ENCODE peak calls at places on chromosomes 1 and 21, in five cellular contexts. One of them, this sample, is unnamed.
A peak's percentile ranks its signal among the peaks of the same experiment; 100 is the strongest.

GRCh38 chr1:3060601-3061551 is 8.1 kb upstream of the PRDM16 start:
- DNase-seq in A549: no peak
- DNase-seq in HCT116: no peak
- DNase-seq in right lobe of liver: no peak
- DNase-seq in ovary: no peak
- DNase-seq in this sample: no peak

GRCh38 chr1:12324423-12324822 is 94.6 kb downstream of the VPS13D start:
- DNase-seq in A549: no peak
- DNase-seq in right lobe of liver: no peak
- DNase-seq in ovary: no peak
- DNase-seq in HCT116: no peak
- DNase-seq in this sample: no peak

GRCh38 chr1:59025201-59025600 is 241.4 kb upstream of the JUN start:
- DNase-seq in HCT116: no peak
- DNase-seq in ovary: no peak
- DNase-seq in right lobe of liver: no peak
- DNase-seq in A549: no peak
- DNase-seq in this sample: no peak

GRCh38 chr1:2650967-2651645 is 18.3 kb upstream of the MMEL1 start:
- DNase-seq in HCT116: no peak
- DNase-seq in ovary: peak; percentile 4
- DNase-seq in A549: no peak
- DNase-seq in right lobe of liver: no peak
- DNase-seq in this sample: no peak

GRCh38 chr1:205772607-205773032 is 2.7 kb downstream of the RAB29 start:
- DNase-seq in A549: no peak
- DNase-seq in right lobe of liver: no peak
- DNase-seq in ovary: no peak
- DNase-seq in HCT116: no peak
- DNase-seq in this sample: no peak

GRCh38 chr1:227886503-227886961 is 61.2 kb downstream of the WNT9A start:
- DNase-seq in ovary: peak; percentile 47
- DNase-seq in HCT116: no peak
- DNase-seq in right lobe of liver: no peak
- DNase-seq in A549: no peak
- DNase-seq in this sample: peak; percentile 3

GRCh38 chr1:45172764-45173163 is 33.6 kb downstream of the ZSWIM5 start:
- DNase-seq in A549: no peak
- DNase-seq in ovary: no peak
- DNase-seq in HCT116: no peak
- DNase-seq in right lobe of liver: no peak
- DNase-seq in this sample: no peak

GRCh38 chr1:209710098-209710497 is 5.5 kb downstream of the HSD11B1 start:
- DNase-seq in ovary: no peak
- DNase-seq in A549: no peak
- DNase-seq in right lobe of liver: no peak
- DNase-seq in HCT116: no peak
- DNase-seq in this sample: no peak

GRCh38 chr1:119544165-119544762 is 37.3 kb downstream of the HSD3B1 start:
- DNase-seq in HCT116: peak; percentile 35
- DNase-seq in A549: no peak
- DNase-seq in ovary: no peak
- DNase-seq in right lobe of liver: no peak
- DNase-seq in this sample: no peak

GRCh38 chr21:32728455-32729237 is 833 bp upstream of the SYNJ1 start:
- DNase-seq in A549: peak; percentile 5
- DNase-seq in ovary: no peak
- DNase-seq in HCT116: no peak
- DNase-seq in right lobe of liver: no peak
- DNase-seq in this sample: no peak

GRCh38 chr1:76697361-76697760 is 169.9 kb upstream of the ST6GALNAC5 start:
- DNase-seq in HCT116: no peak
- DNase-seq in A549: no peak
- DNase-seq in right lobe of liver: no peak
- DNase-seq in ovary: no peak
- DNase-seq in this sample: no peak

GRCh38 chr1:24921938-24922662 is 8.0 kb downstream of the RUNX3 start:
- DNase-seq in HCT116: no peak
- DNase-seq in ovary: no peak
- DNase-seq in A549: no peak
- DNase-seq in right lobe of liver: no peak
- DNase-seq in this sample: no peak

GRCh38 chr1:110800079-110800478 is 72.9 kb upstream of the CD53 start:
- DNase-seq in ovary: no peak
- DNase-seq in right lobe of liver: no peak
- DNase-seq in HCT116: no peak
- DNase-seq in A549: no peak
- DNase-seq in this sample: no peak

GRCh38 chr1:228734881-228735801 is at the start of gene RHOU:
- DNase-seq in right lobe of liver: peak; percentile 89
- DNase-seq in HCT116: peak; percentile 12
- DNase-seq in A549: peak; percentile 68
- DNase-seq in ovary: peak; percentile 87
- DNase-seq in this sample: peak; percentile 74

GRCh38 chr21:38920631-38921398 is 115.1 kb downstream of the ETS2 start:
- DNase-seq in A549: no peak
- DNase-seq in ovary: no peak
- DNase-seq in HCT116: no peak
- DNase-seq in right lobe of liver: no peak
- DNase-seq in this sample: no peak

GRCh38 chr1:19387045-19387467 is 74.9 kb downstream of the SLC66A1 start:
- DNase-seq in HCT116: no peak
- DNase-seq in ovary: no peak
- DNase-seq in A549: no peak
- DNase-seq in right lobe of liver: no peak
- DNase-seq in this sample: no peak

GRCh38 chr1:221439008-221439733 is 302.7 kb downstream of the DUSP10 start:
- DNase-seq in right lobe of liver: peak; percentile 27
- DNase-seq in ovary: no peak
- DNase-seq in HCT116: peak; percentile 86
- DNase-seq in A549: peak; percentile 42
- DNase-seq in this sample: no peak

GRCh38 chr1:46508760-46509159 is 19.1 kb downstream of the DMBX1 start:
- DNase-seq in ovary: no peak
- DNase-seq in A549: no peak
- DNase-seq in right lobe of liver: no peak
- DNase-seq in HCT116: no peak
- DNase-seq in this sample: no peak

GRCh38 chr1:239976130-239976968 is 115.3 kb upstream of the FMN2 start:
- DNase-seq in right lobe of liver: peak; percentile 37
- DNase-seq in ovary: peak; percentile 58
- DNase-seq in HCT116: peak; percentile 22
- DNase-seq in A549: peak; percentile 41
- DNase-seq in this sample: peak; percentile 22

GRCh38 chr21:44869860-44870747 is 3.4 kb downstream of the PTTG1IP start:
- DNase-seq in right lobe of liver: peak; percentile 56
- DNase-seq in HCT116: peak; percentile 93
- DNase-seq in A549: peak; percentile 60
- DNase-seq in ovary: peak; percentile 55
- DNase-seq in this sample: no peak

GRCh38 chr1:228798047-228798446 is 62.8 kb downstream of the RHOU start:
- DNase-seq in right lobe of liver: no peak
- DNase-seq in A549: no peak
- DNase-seq in ovary: no peak
- DNase-seq in HCT116: no peak
- DNase-seq in this sample: no peak

GRCh38 chr1:114216431-114217173 is 62.9 kb upstream of the SYT6 start:
- DNase-seq in A549: no peak
- DNase-seq in right lobe of liver: no peak
- DNase-seq in ovary: no peak
- DNase-seq in HCT116: no peak
- DNase-seq in this sample: no peak

GRCh38 chr1:183675381-183675780 is 22.3 kb upstream of the APOBEC4 start:
- DNase-seq in ovary: no peak
- DNase-seq in HCT116: no peak
- DNase-seq in right lobe of liver: no peak
- DNase-seq in A549: no peak
- DNase-seq in this sample: no peak

GRCh38 chr1:211932581-211933010 is 102.0 kb upstream of the LPGAT1 start:
- DNase-seq in right lobe of liver: no peak
- DNase-seq in HCT116: no peak
- DNase-seq in ovary: no peak
- DNase-seq in A549: no peak
- DNase-seq in this sample: no peak

GRCh38 chr1:196651637-196652215 is at the start of gene CFH:
- DNase-seq in ovary: no peak
- DNase-seq in right lobe of liver: no peak
- DNase-seq in HCT116: no peak
- DNase-seq in A549: no peak
- DNase-seq in this sample: no peak

GRCh38 chr1:11151134-11151533 is 38.0 kb upstream of the ANGPTL7 start:
- DNase-seq in right lobe of liver: no peak
- DNase-seq in HCT116: no peak
- DNase-seq in A549: no peak
- DNase-seq in ovary: no peak
- DNase-seq in this sample: no peak

GRCh38 chr1:1189071-1189470 is 15.4 kb downstream of the TTLL10 start:
- DNase-seq in right lobe of liver: no peak
- DNase-seq in HCT116: no peak
- DNase-seq in A549: no peak
- DNase-seq in ovary: no peak
- DNase-seq in this sample: no peak

GRCh38 chr1:147750618-147751217 is 9.7 kb downstream of the GJA5 start:
- DNase-seq in right lobe of liver: no peak
- DNase-seq in HCT116: no peak
- DNase-seq in ovary: no peak
- DNase-seq in A549: no peak
- DNase-seq in this sample: no peak

GRCh38 chr1:204169871-204170270 is 3.7 kb upstream of the REN start:
- DNase-seq in right lobe of liver: no peak
- DNase-seq in A549: no peak
- DNase-seq in HCT116: no peak
- DNase-seq in ovary: no peak
- DNase-seq in this sample: no peak

GRCh38 chr21:37062592-37062933 is 10.3 kb downstream of the PIGP start:
- DNase-seq in ovary: no peak
- DNase-seq in right lobe of liver: no peak
- DNase-seq in A549: no peak
- DNase-seq in HCT116: no peak
- DNase-seq in this sample: no peak

GRCh38 chr1:9849691-9850441 is 26.1 kb upstream of the CLSTN1 start:
- DNase-seq in A549: no peak
- DNase-seq in right lobe of liver: no peak
- DNase-seq in HCT116: no peak
- DNase-seq in ovary: no peak
- DNase-seq in this sample: no peak

GRCh38 chr21:41873005-41873404 is 6.1 kb downstream of the PRDM15 start:
- DNase-seq in right lobe of liver: no peak
- DNase-seq in A549: no peak
- DNase-seq in ovary: no peak
- DNase-seq in HCT116: no peak
- DNase-seq in this sample: no peak
- H3K4me1 ChIP-seq in right lobe of liver: no peaks in the 10 kb centered on the region
- H3K4me1 ChIP-seq in A549: peaks cover 7% of the 10 kb centered on the region
- H3K4me1 ChIP-seq in ovary: peaks cover 6% of the 10 kb centered on the region
- H3K4me1 ChIP-seq in HCT116: peaks cover 8% of the 10 kb centered on the region
- H3K4me1 ChIP-seq in this sample: no peaks in the 10 kb centered on the region

GRCh38 chr1:21436488-21437340 is 3.2 kb upstream of the NBPF3 start:
- DNase-seq in right lobe of liver: no peak
- DNase-seq in A549: no peak
- DNase-seq in ovary: peak; percentile 25
- DNase-seq in HCT116: no peak
- DNase-seq in this sample: no peak
- H3K4me3 ChIP-seq in right lobe of liver: no peak overlapping the region
- H3K4me3 ChIP-seq in A549: no peak overlapping the region
- H3K4me3 ChIP-seq in ovary: peak overlapping the region; percentile 9
- H3K4me3 ChIP-seq in HCT116: no peak overlapping the region
- H3K4me3 ChIP-seq in this sample: peak overlapping the region; percentile 23

GRCh38 chr1:207404849-207405525 is 49.1 kb upstream of the CR2 start:
- DNase-seq in ovary: no peak
- DNase-seq in HCT116: peak; percentile 65
- DNase-seq in A549: peak; percentile 68
- DNase-seq in right lobe of liver: no peak
- DNase-seq in this sample: no peak
- TF ChIP-seq POLR2A in ovary: no peak
- TF ChIP-seq POLR2A in HCT116: no peak
- TF ChIP-seq POLR2A in A549: no peak
- TF ChIP-seq POLR2A in right lobe of liver: no peak
- TF ChIP-seq POLR2A in this sample: no peak

GRCh38 chr1:225470691-225471452 is 43.0 kb upstream of the LBR start:
- DNase-seq in ovary: no peak
- DNase-seq in HCT116: no peak
- DNase-seq in right lobe of liver: no peak
- DNase-seq in A549: no peak
- DNase-seq in this sample: no peak
- H3K4me1 ChIP-seq in ovary: no peaks in the 10 kb centered on the region
- H3K4me1 ChIP-seq in HCT116: peaks cover 3% of the 10 kb centered on the region
- H3K4me1 ChIP-seq in right lobe of liver: no peaks in the 10 kb centered on the region
- H3K4me1 ChIP-seq in A549: peaks cover 8% of the 10 kb centered on the region
- H3K4me1 ChIP-seq in this sample: no peaks in the 10 kb centered on the region

GRCh38 chr1:17545354-17545753 is 5.9 kb downstream of the ARHGEF10L start:
- DNase-seq in HCT116: no peak
- DNase-seq in right lobe of liver: no peak
- DNase-seq in A549: no peak
- DNase-seq in ovary: no peak
- DNase-seq in this sample: no peak
- H3K4me3 ChIP-seq in HCT116: peak overlapping the region; percentile 6
- H3K4me3 ChIP-seq in right lobe of liver: no peak overlapping the region
- H3K4me3 ChIP-seq in A549: no peak overlapping the region
- H3K4me3 ChIP-seq in ovary: no peak overlapping the region
- H3K4me3 ChIP-seq in this sample: no peak overlapping the region